ENCODE peak calls at places on chromosome 4, in six cellular contexts. Q is PC-3, M is heart right ventricle, H is GM06990, O is hepatocyte, X is H7. I is an unnamed sample. For H3K36me3, the result is how much of the 10 kb centered on the place peaks cover.

GRCh38 chr4:150782311-150782710 is 200.4 kb downstream of the MAB21L2 start:
- DNase-seq in X (no peak), Q (no peak), H (no peak), O (no peak), M (no peak), I (peak)

GRCh38 chr4:1856920-1857699 is 1.2 kb upstream of the LETM1 start:
- DNase-seq in X (peak), Q (no peak), O (peak), M (peak), H (no peak), I (peak)

GRCh38 chr4:97720869-97721432 is 422.3 kb downstream of the STPG2 start:
- DNase-seq in H (no peak), Q (peak), O (peak), X (no peak), M (no peak), I (peak)

GRCh38 chr4:42605264-42605663 is 51.6 kb downstream of the ATP8A1 start:
- DNase-seq in M (no peak), O (no peak), H (no peak), Q (no peak), X (no peak), I (no peak)

GRCh38 chr4:44448548-44449443 is at the start of gene KCTD8:
- DNase-seq in Q (peak), H (peak), M (peak), O (peak), X (peak), I (peak)

GRCh38 chr4:140183270-140183669 is 29.3 kb upstream of the MAML3 start:
- DNase-seq in O (no peak), H (no peak), X (no peak), M (no peak), Q (no peak), I (no peak)

GRCh38 chr4:185179488-185179887 is 24.3 kb downstream of the CFAP97 start:
- DNase-seq in Q (no peak), O (no peak), X (no peak), H (no peak), M (no peak), I (no peak)

GRCh38 chr4:153076861-153077260 is 127.4 kb upstream of the TRIM2 start:
- DNase-seq in H (no peak), Q (no peak), O (no peak), M (no peak), X (no peak), I (no peak)

GRCh38 chr4:119016636-119017035 is 119.0 kb upstream of the MYOZ2 start:
- DNase-seq in X (no peak), M (no peak), O (peak), Q (no peak), H (no peak), I (peak)

GRCh38 chr4:32145987-32146386 is 1425.8 kb downstream of the PCDH7 start:
- DNase-seq in H (no peak), Q (no peak), X (peak), O (no peak), M (no peak), I (no peak)

GRCh38 chr4:95431678-95432077 is 117.1 kb downstream of the UNC5C start:
- DNase-seq in Q (no peak), M (no peak), H (no peak), O (no peak), X (no peak), I (no peak)

GRCh38 chr4:156503119-156503518 is 468.5 kb downstream of the PDGFC start:
- DNase-seq in M (no peak), O (no peak), Q (peak), X (no peak), H (no peak), I (no peak)

GRCh38 chr4:94578195-94578594 is 126.5 kb downstream of the PDLIM5 start:
- DNase-seq in H (no peak), Q (no peak), O (no peak), M (no peak), X (no peak), I (no peak)

GRCh38 chr4:141721174-141721573 is 84.8 kb downstream of the IL15 start:
- DNase-seq in Q (no peak), X (no peak), O (no peak), M (no peak), H (no peak), I (no peak)

GRCh38 chr4:187171731-187172339 is 448.2 kb upstream of the FAT1 start:
- DNase-seq in M (no peak), Q (no peak), H (no peak), O (no peak), X (no peak), I (peak)

GRCh38 chr4:99179626-99180025 is 35.5 kb upstream of the ADH4 start:
- DNase-seq in Q (no peak), X (no peak), O (no peak), H (no peak), M (no peak), I (no peak)

GRCh38 chr4:1910643-1911042 is 39.5 kb downstream of the NSD2 start:
- DNase-seq in O (peak), H (no peak), Q (peak), M (no peak), X (peak), I (peak)

GRCh38 chr4:73653695-73654106 is 33.5 kb upstream of the RASSF6 start:
- DNase-seq in H (peak), M (no peak), O (peak), X (peak), Q (peak), I (peak)

GRCh38 chr4:39353478-39354177 is 12.5 kb downstream of the RFC1 start:
- DNase-seq in O (peak), X (no peak), Q (no peak), M (no peak), H (peak), I (peak)

GRCh38 chr4:76639292-76639691 is 204.3 kb downstream of the SHROOM3 start:
- DNase-seq in H (no peak), X (no peak), Q (peak), O (no peak), M (no peak), I (peak)

GRCh38 chr4:1029536-1029935 is 18.1 kb downstream of the FGFRL1 start:
- DNase-seq in H (no peak), X (no peak), M (no peak), Q (no peak), O (no peak), I (no peak)

GRCh38 chr4:170979736-170980135 is 833.5 kb upstream of the GALNTL6 start:
- DNase-seq in O (peak), M (no peak), H (no peak), Q (no peak), X (peak), I (peak)

GRCh38 chr4:112842513-112842912 is 205.6 kb downstream of the LARP7 start:
- DNase-seq in O (no peak), M (no peak), H (no peak), X (peak), Q (no peak), I (no peak)

GRCh38 chr4:10455133-10455532 is 2.1 kb downstream of the ZNF518B start:
- DNase-seq in H (no peak), O (no peak), Q (no peak), X (no peak), M (no peak), I (no peak)

GRCh38 chr4:173174184-173175156 is 5.9 kb downstream of the GALNT7 start:
- DNase-seq in O (peak), M (no peak), X (peak), Q (peak), H (no peak), I (no peak)

GRCh38 chr4:41215969-41216293 is 1.6 kb upstream of the APBB2 start:
- DNase-seq in M (no peak), Q (no peak), O (no peak), H (no peak), X (no peak), I (no peak)

GRCh38 chr4:69836321-69836720 is 23.6 kb downstream of the SULT1E1 start:
- DNase-seq in X (no peak), O (no peak), M (no peak), H (no peak), Q (no peak), I (no peak)

GRCh38 chr4:83599183-83599582 is 63.3 kb downstream of the GPAT3 start:
- DNase-seq in Q (peak), H (peak), O (no peak), M (no peak), X (no peak), I (no peak)

GRCh38 chr4:152585036-152585439 is 49.1 kb upstream of the FBXW7 start:
- DNase-seq in M (no peak), O (no peak), X (no peak), Q (no peak), H (no peak), I (no peak)

GRCh38 chr4:79247695-79248394 is 78.0 kb downstream of the NAA11 start:
- DNase-seq in M (no peak), Q (no peak), H (no peak), O (no peak), X (no peak), I (no peak)

GRCh38 chr4:168643083-168643795 is 146.4 kb downstream of the PALLD start:
- DNase-seq in O (no peak), H (no peak), M (no peak), X (no peak), Q (no peak), I (peak)

GRCh38 chr4:158007566-158007965 is 165.3 kb downstream of the GASK1B start:
- DNase-seq in M (no peak), X (no peak), Q (no peak), H (no peak), O (no peak), I (no peak)

GRCh38 chr4:38510201-38510600 is 153.8 kb upstream of the KLF3 start:
- DNase-seq in Q (no peak), M (no peak), X (no peak), O (no peak), H (no peak), I (no peak)

DNA sequence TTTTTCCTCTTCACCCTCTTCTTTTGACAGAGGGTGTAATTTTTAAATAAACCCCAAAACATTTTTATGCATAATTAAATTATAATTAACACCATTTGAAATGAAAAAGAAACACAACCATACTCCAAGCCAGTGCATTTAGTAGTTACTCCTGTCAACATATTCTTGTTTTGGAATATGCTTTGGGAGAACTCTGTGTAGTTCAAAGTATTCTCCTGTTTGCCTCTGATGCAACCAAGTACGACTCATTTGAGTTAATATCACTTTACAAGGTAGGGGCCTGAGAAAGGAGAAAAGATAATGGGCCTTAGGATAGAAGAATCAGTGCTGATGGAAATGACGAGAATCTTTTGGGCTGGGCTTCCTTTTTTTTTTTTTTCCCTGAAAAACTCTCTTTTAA is 2.7 kb downstream of the PTPN13 start:
- DNase-seq in M (no peak), O (peak), Q (peak), X (no peak), H (no peak), I (peak)
- H3K4me3 ChIP-seq in M (no peak), O (peak), Q (peak), X (no peak), H (no peak), I (peak)

DNA sequence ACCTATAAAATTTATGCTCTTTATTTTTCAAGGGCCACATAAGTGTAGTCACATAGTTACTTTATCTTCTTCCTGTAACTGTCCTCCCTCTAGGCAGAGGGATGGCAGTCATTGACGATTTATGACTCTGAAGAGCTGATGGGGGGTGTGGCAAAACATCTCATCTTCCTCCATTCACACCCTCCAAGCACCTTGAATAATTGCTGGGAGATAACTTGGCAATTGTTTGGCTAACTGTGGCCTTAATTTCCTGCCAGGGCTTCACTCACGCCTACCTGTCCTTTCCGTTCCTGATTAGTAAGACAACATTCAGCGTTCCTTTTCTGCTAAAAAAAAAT is 329.2 kb downstream of the ARHGAP10 start:
- DNase-seq in M (no peak), O (no peak), H (no peak), X (no peak), Q (no peak), I (no peak)
- H3K36me3 ChIP-seq in M (under half), O (under half), H (under half), X (under half), Q (under half), I (under half)

GRCh38 chr4:116180056-116180690 is 905.2 kb downstream of the TRAM1L1 start:
- DNase-seq in H (no peak), X (no peak), Q (peak), O (peak), M (no peak), I (peak)
- H3K4me3 ChIP-seq in H (no peak), X (no peak), Q (peak), O (peak), M (no peak), I (peak)

GRCh38 chr4:17580969-17581368 is 4.0 kb downstream of the LAP3 start:
- DNase-seq in Q (no peak), M (no peak), O (no peak), H (no peak), X (no peak), I (no peak)
- H3K36me3 ChIP-seq in Q (under half), M (half or more), O (under half), H (under half), X (under half), I (half or more)